ENCODE peak calls at places on chromosome 6, in seven cellular contexts. S is frontal cortex; M is kidney tubule cell; Q is stimulated activated CD4-positive, alpha-beta T cell treated with anti-CD3 and anti-CD28 coated beads, Interleukin-12 subunit alpha, Interleukin-12 subunit beta, amount 100 ng/mL, for 4 hours; H is astrocyte of the spinal cord; L is RWPE1; D is NCI-H1417. W is an unnamed sample.

GRCh38 chr6:20416063-20416454 is 14.4 kb downstream of the E2F3 start:
- DNase-seq in S (no peak), M (no peak), Q (no peak), H (no peak), L (no peak), D (no peak), W (no peak)

GRCh38 chr6:101747711-101748110 is 354.2 kb downstream of the GRIK2 start:
- DNase-seq in S (no peak), M (no peak), Q (no peak), H (no peak), L (no peak), D (no peak), W (no peak)

GRCh38 chr6:131995924-131996323 is 44.8 kb upstream of the CCN2 start:
- DNase-seq in S (no peak), M (peak; percentile 88), Q (no peak), H (peak; percentile 82), L (peak; percentile 84), D (no peak), W (peak; percentile 45)

GRCh38 chr6:161141173-161141572 is 132.7 kb downstream of the AGPAT4 start:
- DNase-seq in S (no peak), M (no peak), Q (no peak), H (no peak), L (no peak), D (peak; percentile 70), W (no peak)

GRCh38 chr6:17863971-17864754 is 123.3 kb downstream of the KIF13A start:
- DNase-seq in S (no peak), M (peak; percentile 91), Q (no peak), H (peak; percentile 71), L (peak; percentile 82), D (no peak), W (no peak)

GRCh38 chr6:155340464-155341129 is 26.3 kb upstream of the TFB1M start:
- DNase-seq in S (no peak), M (peak; percentile 72), Q (no peak), H (peak; percentile 64), L (no peak), D (no peak), W (no peak)

GRCh38 chr6:42045538-42046460 is 4.5 kb upstream of the TAF8 start:
- DNase-seq in S (no peak), M (peak; percentile 63), Q (peak; percentile 69), H (peak; percentile 97), L (peak; percentile 89), D (peak; percentile 62), W (no peak)

GRCh38 chr6:85323435-85324040 is 126.3 kb upstream of the NT5E start:
- DNase-seq in S (peak; percentile 37), M (peak; percentile 72), Q (peak; percentile 54), H (peak; percentile 85), L (peak; percentile 45), D (peak; percentile 94), W (peak; percentile 33)

GRCh38 chr6:21321076-21321475 is 272.5 kb upstream of the SOX4 start:
- DNase-seq in S (no peak), M (peak; percentile 51), Q (no peak), H (no peak), L (no peak), D (no peak), W (no peak)

GRCh38 chr6:146154197-146154596 is 125.3 kb downstream of the GRM1 start:
- DNase-seq in S (no peak), M (peak; percentile 57), Q (no peak), H (no peak), L (no peak), D (peak; percentile 24), W (no peak)

W was measured in 8988T.